ENCODE peak calls at places on chromosomes 12 and 14, in nine cellular contexts. Q is A549, C is heart left ventricle, M is OCI-LY7, H is hepatocyte, F is IMR-90, U is prostate gland, P is GM23248, Z is gastrocnemius medialis. K is an unnamed sample. For H3K9me3, the result is how much of the 10 kb centered on the place peaks cover.

GRCh38 chr12:67388331-67389163 is 119.4 kb downstream of the CAND1 start:
- DNase-seq in P (no peak), U (no peak), M (peak), C (no peak), Z (no peak), Q (no peak), F (no peak), H (peak), K (no peak)

GRCh38 chr12:121916719-121917118 is 1.7 kb upstream of the CFAP251 start:
- DNase-seq in H (peak), Q (peak), F (peak), C (no peak), P (peak), M (peak), U (no peak), Z (no peak), K (no peak)

GRCh38 chr12:49763006-49763591 is 21.7 kb downstream of the TMBIM6 start:
- DNase-seq in Q (peak), C (peak), Z (peak), M (peak), P (peak), F (peak), H (peak), U (peak), K (peak)

GRCh38 chr12:12180136-12180535 is 86.7 kb downstream of the LRP6 start:
- DNase-seq in F (no peak), M (no peak), C (no peak), P (no peak), H (no peak), Z (no peak), Q (no peak), U (no peak), K (no peak)

GRCh38 chr12:50620975-50621360 is 116.2 kb downstream of the DIP2B start:
- DNase-seq in U (no peak), P (no peak), C (no peak), M (no peak), F (no peak), Z (no peak), H (no peak), Q (no peak), K (no peak)

GRCh38 chr12:122203301-122203967 is at the start of gene B3GNT4:
- DNase-seq in F (peak), H (peak), P (peak), C (peak), Q (peak), U (peak), Z (no peak), M (no peak), K (peak)

GRCh38 chr14:50725761-50726160 is 57.7 kb upstream of the SAV1 start:
- DNase-seq in C (no peak), M (no peak), H (no peak), U (no peak), Z (no peak), Q (no peak), F (no peak), P (no peak), K (no peak)

GRCh38 chr14:29458547-29458946 is 469.1 kb downstream of the PRKD1 start:
- DNase-seq in M (no peak), Q (no peak), H (no peak), F (no peak), Z (no peak), U (no peak), P (peak), C (no peak), K (no peak)

GRCh38 chr14:82501554-82501953 is 967.9 kb upstream of the SEL1L start:
- DNase-seq in M (no peak), Q (no peak), P (no peak), Z (no peak), H (peak), U (no peak), C (no peak), F (no peak), K (no peak)

GRCh38 chr12:101230547-101230946 is 20.5 kb upstream of the SLC5A8 start:
- DNase-seq in P (peak), Q (no peak), U (no peak), C (no peak), F (peak), H (no peak), Z (no peak), M (no peak), K (no peak)

GRCh38 chr12:108854055-108854452 is 3.3 kb downstream of the SSH1 start:
- DNase-seq in Z (peak), P (peak), H (peak), U (no peak), Q (peak), M (no peak), F (peak), C (no peak), K (no peak)

GRCh38 chr12:3148366-3149000 is 71.3 kb downstream of the TSPAN9 start:
- DNase-seq in M (no peak), H (no peak), C (peak), Z (no peak), U (no peak), P (no peak), Q (no peak), F (peak), K (no peak)

GRCh38 chr12:13534645-13535398 is 338.3 kb downstream of the EMP1 start:
- DNase-seq in H (peak), P (peak), M (peak), Q (peak), F (peak), C (peak), U (peak), Z (peak), K (no peak)

GRCh38 chr12:71456316-71456715 is 16.7 kb downstream of the LGR5 start:
- DNase-seq in Q (no peak), U (no peak), Z (no peak), M (peak), C (no peak), F (no peak), H (no peak), P (no peak), K (no peak)

GRCh38 chr14:68157971-68158371 is 338.4 kb downstream of the RAD51B start:
- DNase-seq in F (peak), U (no peak), P (peak), H (no peak), C (no peak), Q (no peak), Z (no peak), M (no peak), K (no peak)

GRCh38 chr12:2412305-2412643 is 359.5 kb downstream of the CACNA1C start:
- DNase-seq in P (no peak), Z (no peak), C (no peak), U (no peak), F (no peak), H (no peak), M (no peak), Q (no peak), K (no peak)

GRCh38 chr12:58819345-58819744 is 101.0 kb downstream of the LRIG3 start:
- DNase-seq in Q (no peak), H (peak), C (no peak), F (no peak), Z (no peak), M (no peak), P (no peak), U (no peak), K (no peak)

GRCh38 chr12:114286145-114286544 is 119.8 kb downstream of the TBX5 start:
- DNase-seq in M (no peak), H (no peak), Z (no peak), P (no peak), F (no peak), Q (no peak), U (no peak), C (no peak), K (no peak)

GRCh38 chr12:111209779-111210178 is 159.1 kb downstream of the PHETA1 start:
- DNase-seq in F (no peak), P (no peak), U (no peak), M (no peak), Q (no peak), H (no peak), Z (no peak), C (no peak), K (no peak)

GRCh38 chr12:115468087-115468510 is 784.1 kb upstream of the TBX3 start:
- DNase-seq in Z (no peak), M (no peak), P (peak), F (peak), U (no peak), Q (peak), H (peak), C (no peak), K (no peak)

GRCh38 chr12:108691995-108692808 is 39.1 kb downstream of the CORO1C start:
- DNase-seq in Q (peak), M (peak), P (peak), U (peak), H (peak), C (peak), Z (peak), F (peak), K (no peak)

GRCh38 chr12:118536306-118536900 is 160.0 kb downstream of the SUDS3 start:
- DNase-seq in H (no peak), C (no peak), Q (no peak), P (no peak), Z (no peak), M (no peak), F (no peak), U (no peak), K (no peak)

GRCh38 chr14:96176811-96177211 is 27.8 kb upstream of the BDKRB2 start:
- DNase-seq in C (peak), M (no peak), P (peak), F (peak), Q (no peak), H (no peak), Z (peak), U (peak), K (no peak)

GRCh38 chr12:111409403-111410228 is 3.9 kb downstream of the SH2B3 start:
- DNase-seq in Q (no peak), C (peak), F (peak), P (peak), M (peak), Z (peak), H (no peak), U (no peak), K (peak)

GRCh38 chr12:132723764-132724140 is 13.1 kb downstream of the PGAM5 start:
- DNase-seq in H (no peak), Z (no peak), C (no peak), U (no peak), P (peak), F (peak), M (no peak), Q (no peak), K (no peak)

GRCh38 chr12:79936670-79937069 is 1.8 kb upstream of the PPP1R12A start:
- DNase-seq in H (no peak), M (no peak), F (no peak), P (no peak), C (no peak), U (no peak), Q (no peak), Z (no peak), K (no peak)

GRCh38 chr12:38137716-38138115 is 178.9 kb upstream of the ALG10B start:
- DNase-seq in C (no peak), U (no peak), H (no peak), P (no peak), M (no peak), Z (no peak), Q (no peak), F (no peak), K (no peak)

GRCh38 chr12:38137287-38137686 is 179.3 kb upstream of the ALG10B start:
- DNase-seq in P (no peak), C (no peak), Z (no peak), U (no peak), F (no peak), H (no peak), M (no peak), Q (no peak), K (no peak)

GRCh38 chr12:38132139-38132538 is 184.4 kb upstream of the ALG10B start:
- DNase-seq in C (no peak), M (no peak), Z (no peak), F (no peak), Q (no peak), H (no peak), P (no peak), U (no peak), K (no peak)
- H3K9me3 ChIP-seq in C (under half), M (under half), Z (under half), F (under half), Q (under half), H (under half), P (under half), U (under half), K (under half)

GRCh38 chr12:9143929-9144328 is 28.2 kb upstream of the A2M start:
- DNase-seq in Z (no peak), P (no peak), F (no peak), C (no peak), H (no peak), U (no peak), M (no peak), Q (no peak), K (no peak)
- H3K9me3 ChIP-seq in Z (under half), P (under half), F (under half), C (under half), H (under half), U (under half), M (under half), Q (under half), K (under half)

GRCh38 chr14:106318700-106319099 is 792.3 kb downstream of the TMEM121 start:
- DNase-seq in M (peak), Q (no peak), F (no peak), H (no peak), C (no peak), P (no peak), Z (no peak), U (no peak), K (peak)
- H3K9me3 ChIP-seq in M (under half), Q (under half), F (under half), H (under half), C (under half), P (under half), Z (under half), U (under half), K (under half)

GRCh38 chr12:20212658-20213387 is 155.5 kb upstream of the PDE3A start:
- DNase-seq in U (peak), F (peak), P (peak), C (peak), Z (peak), H (peak), Q (peak), M (no peak), K (no peak)

GRCh38 chr12:20213851-20214250 is 154.5 kb upstream of the PDE3A start:
- DNase-seq in P (no peak), Z (no peak), H (no peak), C (no peak), F (no peak), M (no peak), Q (no peak), U (no peak), K (no peak)

GRCh38 chr12:20212036-20212435 is 156.3 kb upstream of the PDE3A start:
- DNase-seq in Q (peak), C (no peak), U (no peak), F (peak), H (no peak), P (peak), M (no peak), Z (no peak), K (no peak)

GRCh38 chr12:20211537-20211936 is 156.8 kb upstream of the PDE3A start:
- DNase-seq in H (no peak), Z (no peak), C (no peak), P (no peak), M (no peak), Q (no peak), U (no peak), F (no peak), K (no peak)

DNA sequence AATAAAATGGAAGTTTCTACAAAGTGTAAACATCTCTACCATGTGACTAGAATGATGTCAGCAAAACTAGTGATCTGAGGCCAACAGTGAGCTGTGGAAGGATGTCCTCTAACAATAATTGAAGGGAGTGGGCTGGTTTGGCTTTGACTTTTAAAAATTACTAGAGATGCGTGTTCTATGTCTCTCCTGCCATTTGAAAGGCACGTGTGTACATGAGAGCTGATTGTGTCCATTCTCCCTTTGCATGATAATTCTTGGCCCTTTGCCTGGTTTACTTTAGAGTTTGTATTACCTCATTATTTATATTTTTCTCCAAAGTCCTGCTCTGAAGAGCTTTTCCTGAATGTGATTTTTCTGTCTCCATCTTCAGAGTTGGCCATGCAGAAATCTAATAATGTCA is 154.1 kb upstream of the PDE3A start:
- DNase-seq in F (peak), H (peak), Q (no peak), P (peak), Z (no peak), C (no peak), U (no peak), M (no peak), K (no peak)
- H3K9me3 ChIP-seq in F (under half), H (under half), Q (under half), P (under half), Z (under half), C (under half), U (under half), M (under half), K (under half)

GRCh38 chr14:105664691-105665090 is 138.3 kb downstream of the TMEM121 start:
- DNase-seq in Q (no peak), M (no peak), P (no peak), F (no peak), H (no peak), Z (no peak), C (no peak), U (no peak), K (no peak)

GRCh38 chr14:105665951-105666277 is 139.5 kb downstream of the TMEM121 start:
- DNase-seq in Q (no peak), F (no peak), M (no peak), H (no peak), U (no peak), P (no peak), Z (no peak), C (no peak), K (no peak)

GRCh38 chr14:105666420-105666819 is 140.0 kb downstream of the TMEM121 start:
- DNase-seq in U (no peak), Z (no peak), F (no peak), P (no peak), H (no peak), M (no peak), Q (no peak), C (no peak), K (no peak)

GRCh38 chr14:105660816-105661531 is 134.6 kb downstream of the TMEM121 start:
- DNase-seq in M (no peak), Q (no peak), P (no peak), C (no peak), F (no peak), U (no peak), H (no peak), Z (no peak), K (no peak)

GRCh38 chr14:105665247-105665950 is 139.0 kb downstream of the TMEM121 start:
- DNase-seq in F (no peak), Q (no peak), H (no peak), Z (no peak), M (no peak), C (no peak), U (no peak), P (no peak), K (no peak)
- H3K9me3 ChIP-seq in F (under half), Q (under half), H (under half), Z (under half), M (under half), C (under half), U (under half), P (under half), K (under half)

GRCh38 chr12:124474709-124475108 is 92.7 kb downstream of the NCOR2 start:
- DNase-seq in H (no peak), P (peak), Z (peak), U (no peak), M (no peak), F (no peak), C (peak), Q (no peak), K (no peak)
- H3K9me3 ChIP-seq in H (under half), P (under half), Z (under half), U (under half), M (under half), F (under half), C (under half), Q (under half), K (under half)

K was measured in T-helper 17 cell.